ENCODE peak calls at places on chromosomes 7 and 10, in ten cellular contexts. One of them, this sample, is unnamed.

GRCh38 chr7:4817178-4817905 is 41.9 kb downstream of the AP5Z1 start:
- DNase-seq in non-pigmented ciliary epithelial cell: no peak
- DNase-seq in NCI-H187: no peak
- DNase-seq in lung: no peak
- DNase-seq in WTC11: no peak
- DNase-seq in LoVo: no peak
- DNase-seq in GM23248: peak
- DNase-seq in naive thymus-derived CD8-positive, alpha-beta T cell: no peak
- DNase-seq in transverse colon: no peak
- DNase-seq in glutamatergic neuron: no peak
- DNase-seq in this sample: no peak

GRCh38 chr7:122166708-122167107 is 22.7 kb upstream of the AASS start:
- DNase-seq in non-pigmented ciliary epithelial cell: peak
- DNase-seq in NCI-H187: no peak
- DNase-seq in lung: no peak
- DNase-seq in WTC11: no peak
- DNase-seq in LoVo: peak
- DNase-seq in GM23248: peak
- DNase-seq in naive thymus-derived CD8-positive, alpha-beta T cell: no peak
- DNase-seq in transverse colon: no peak
- DNase-seq in glutamatergic neuron: no peak
- DNase-seq in this sample: no peak

GRCh38 chr7:114527589-114527988 is 113.0 kb downstream of the FOXP2 start:
- DNase-seq in non-pigmented ciliary epithelial cell: no peak
- DNase-seq in NCI-H187: no peak
- DNase-seq in lung: no peak
- DNase-seq in WTC11: no peak
- DNase-seq in LoVo: no peak
- DNase-seq in GM23248: no peak
- DNase-seq in naive thymus-derived CD8-positive, alpha-beta T cell: no peak
- DNase-seq in transverse colon: no peak
- DNase-seq in glutamatergic neuron: no peak
- DNase-seq in this sample: no peak

GRCh38 chr10:30529373-30529998 is 95.5 kb downstream of the MAP3K8 start:
- DNase-seq in non-pigmented ciliary epithelial cell: no peak
- DNase-seq in NCI-H187: no peak
- DNase-seq in lung: peak
- DNase-seq in WTC11: peak
- DNase-seq in LoVo: no peak
- DNase-seq in GM23248: no peak
- DNase-seq in naive thymus-derived CD8-positive, alpha-beta T cell: peak
- DNase-seq in transverse colon: peak
- DNase-seq in glutamatergic neuron: no peak
- DNase-seq in this sample: no peak

GRCh38 chr10:14186245-14186644 is 144.5 kb downstream of the FRMD4A start:
- DNase-seq in non-pigmented ciliary epithelial cell: no peak
- DNase-seq in NCI-H187: no peak
- DNase-seq in lung: no peak
- DNase-seq in WTC11: no peak
- DNase-seq in LoVo: no peak
- DNase-seq in GM23248: peak
- DNase-seq in naive thymus-derived CD8-positive, alpha-beta T cell: no peak
- DNase-seq in transverse colon: no peak
- DNase-seq in glutamatergic neuron: no peak
- DNase-seq in this sample: no peak

GRCh38 chr7:66036788-66037187 is 38.8 kb upstream of the ASL start:
- DNase-seq in non-pigmented ciliary epithelial cell: no peak
- DNase-seq in NCI-H187: no peak
- DNase-seq in lung: no peak
- DNase-seq in WTC11: no peak
- DNase-seq in LoVo: no peak
- DNase-seq in GM23248: no peak
- DNase-seq in naive thymus-derived CD8-positive, alpha-beta T cell: no peak
- DNase-seq in transverse colon: no peak
- DNase-seq in glutamatergic neuron: no peak
- DNase-seq in this sample: no peak

GRCh38 chr7:51070163-51070562 is 246.4 kb downstream of the COBL start:
- DNase-seq in non-pigmented ciliary epithelial cell: no peak
- DNase-seq in NCI-H187: no peak
- DNase-seq in lung: no peak
- DNase-seq in WTC11: no peak
- DNase-seq in LoVo: no peak
- DNase-seq in GM23248: peak
- DNase-seq in naive thymus-derived CD8-positive, alpha-beta T cell: no peak
- DNase-seq in transverse colon: no peak
- DNase-seq in glutamatergic neuron: no peak
- DNase-seq in this sample: no peak

GRCh38 chr7:45969940-45970339 is 48.9 kb upstream of the IGFBP3 start:
- DNase-seq in non-pigmented ciliary epithelial cell: no peak
- DNase-seq in NCI-H187: no peak
- DNase-seq in lung: no peak
- DNase-seq in WTC11: no peak
- DNase-seq in LoVo: no peak
- DNase-seq in GM23248: no peak
- DNase-seq in naive thymus-derived CD8-positive, alpha-beta T cell: no peak
- DNase-seq in transverse colon: no peak
- DNase-seq in glutamatergic neuron: no peak
- DNase-seq in this sample: no peak

GRCh38 chr7:123120286-123120685 is 79.5 kb downstream of the SLC13A1 start:
- DNase-seq in non-pigmented ciliary epithelial cell: peak
- DNase-seq in NCI-H187: no peak
- DNase-seq in lung: no peak
- DNase-seq in WTC11: no peak
- DNase-seq in LoVo: no peak
- DNase-seq in GM23248: no peak
- DNase-seq in naive thymus-derived CD8-positive, alpha-beta T cell: no peak
- DNase-seq in transverse colon: no peak
- DNase-seq in glutamatergic neuron: no peak
- DNase-seq in this sample: peak

GRCh38 chr7:21704362-21704761 is 161.5 kb downstream of the DNAH11 start:
- DNase-seq in non-pigmented ciliary epithelial cell: no peak
- DNase-seq in NCI-H187: no peak
- DNase-seq in lung: no peak
- DNase-seq in WTC11: no peak
- DNase-seq in LoVo: no peak
- DNase-seq in GM23248: no peak
- DNase-seq in naive thymus-derived CD8-positive, alpha-beta T cell: no peak
- DNase-seq in transverse colon: no peak
- DNase-seq in glutamatergic neuron: peak
- DNase-seq in this sample: no peak

GRCh38 chr7:151665363-151665762 is 145.7 kb upstream of the RHEB start:
- DNase-seq in non-pigmented ciliary epithelial cell: peak
- DNase-seq in NCI-H187: no peak
- DNase-seq in lung: no peak
- DNase-seq in WTC11: no peak
- DNase-seq in LoVo: no peak
- DNase-seq in GM23248: peak
- DNase-seq in naive thymus-derived CD8-positive, alpha-beta T cell: no peak
- DNase-seq in transverse colon: peak
- DNase-seq in glutamatergic neuron: no peak
- DNase-seq in this sample: no peak

GRCh38 chr10:6037975-6038624 is 24.1 kb downstream of the IL2RA start:
- DNase-seq in non-pigmented ciliary epithelial cell: no peak
- DNase-seq in NCI-H187: no peak
- DNase-seq in lung: peak
- DNase-seq in WTC11: no peak
- DNase-seq in LoVo: no peak
- DNase-seq in GM23248: no peak
- DNase-seq in naive thymus-derived CD8-positive, alpha-beta T cell: no peak
- DNase-seq in transverse colon: no peak
- DNase-seq in glutamatergic neuron: no peak
- DNase-seq in this sample: no peak

GRCh38 chr7:20307119-20307518 is 23.6 kb upstream of the ITGB8 start:
- DNase-seq in non-pigmented ciliary epithelial cell: no peak
- DNase-seq in NCI-H187: no peak
- DNase-seq in lung: no peak
- DNase-seq in WTC11: no peak
- DNase-seq in LoVo: no peak
- DNase-seq in GM23248: peak
- DNase-seq in naive thymus-derived CD8-positive, alpha-beta T cell: no peak
- DNase-seq in transverse colon: no peak
- DNase-seq in glutamatergic neuron: no peak
- DNase-seq in this sample: peak

GRCh38 chr10:101453791-101454718 is 100.1 kb downstream of the BTRC start:
- DNase-seq in non-pigmented ciliary epithelial cell: no peak
- DNase-seq in NCI-H187: no peak
- DNase-seq in lung: no peak
- DNase-seq in WTC11: no peak
- DNase-seq in LoVo: no peak
- DNase-seq in GM23248: no peak
- DNase-seq in naive thymus-derived CD8-positive, alpha-beta T cell: no peak
- DNase-seq in transverse colon: no peak
- DNase-seq in glutamatergic neuron: no peak
- DNase-seq in this sample: no peak

GRCh38 chr7:47228386-47229014 is 353.4 kb downstream of the TNS3 start:
- DNase-seq in non-pigmented ciliary epithelial cell: no peak
- DNase-seq in NCI-H187: no peak
- DNase-seq in lung: no peak
- DNase-seq in WTC11: peak
- DNase-seq in LoVo: no peak
- DNase-seq in GM23248: no peak
- DNase-seq in naive thymus-derived CD8-positive, alpha-beta T cell: no peak
- DNase-seq in transverse colon: no peak
- DNase-seq in glutamatergic neuron: no peak
- DNase-seq in this sample: no peak